ENCODE peak calls at places on chromosome 16, in five cellular contexts. W is HepG2, X is GM23248, F is neural progenitor cell, Y is fibroblast of lung. O is an unnamed sample.

GRCh38 chr16:1363501-1364041 is 11.8 kb downstream of the GNPTG start:
- DNase-seq in W (peak), X (peak), F (peak), Y (peak), O (no peak)

GRCh38 chr16:81846105-81846504 is 67.0 kb downstream of the PLCG2 start:
- DNase-seq in W (no peak), X (no peak), F (no peak), Y (no peak), O (no peak)

GRCh38 chr16:73058221-73058615 is 10.3 kb upstream of the ZFHX3 start:
- DNase-seq in W (no peak), X (peak), F (no peak), Y (peak), O (no peak)

GRCh38 chr16:53219795-53220194 is 165.0 kb downstream of the CHD9 start:
- DNase-seq in W (no peak), X (peak), F (no peak), Y (no peak), O (peak)

GRCh38 chr16:81521141-81521626 is 76.6 kb downstream of the CMIP start:
- DNase-seq in W (no peak), X (no peak), F (no peak), Y (no peak), O (no peak)

GRCh38 chr16:1917665-1918111 is 527 bp downstream of the HS3ST6 start:
- DNase-seq in W (no peak), X (no peak), F (peak), Y (no peak), O (no peak)

GRCh38 chr16:88618956-88619667 is 19.3 kb upstream of the IL17C start:
- DNase-seq in W (no peak), X (no peak), F (no peak), Y (no peak), O (no peak)

GRCh38 chr16:57651344-57652333 is 16.5 kb upstream of the ADGRG3 start:
- DNase-seq in W (no peak), X (no peak), F (no peak), Y (no peak), O (no peak)

GRCh38 chr16:89303604-89304003 is 86.1 kb downstream of the ZNF778 start:
- DNase-seq in W (no peak), X (no peak), F (no peak), Y (no peak), O (no peak)

GRCh38 chr16:88718178-88718577 is 11.9 kb downstream of the CTU2 start:
- DNase-seq in W (no peak), X (no peak), F (no peak), Y (no peak), O (no peak)

GRCh38 chr16:78611318-78611717 is 511.9 kb downstream of the WWOX start:
- DNase-seq in W (no peak), X (no peak), F (no peak), Y (no peak), O (no peak)

DNA sequence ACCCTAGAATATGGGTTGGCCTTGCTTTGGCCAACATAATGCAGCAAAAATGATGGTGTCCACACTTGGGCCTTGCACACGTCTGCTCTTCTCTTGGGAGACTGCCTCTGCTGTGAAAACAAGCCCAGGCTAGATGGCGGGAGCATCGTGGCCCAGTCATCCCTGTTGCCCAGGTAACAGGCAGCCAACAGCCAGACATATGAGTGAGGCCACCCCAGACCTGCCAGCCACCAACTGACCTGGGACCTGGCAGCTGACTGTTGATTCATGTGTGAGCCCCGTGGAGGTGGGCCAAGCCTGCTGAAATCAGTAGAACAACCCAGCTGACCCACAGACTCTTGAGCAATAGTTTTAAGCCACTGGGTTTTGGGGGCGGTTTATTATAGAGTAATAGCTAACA is 39.4 kb upstream of the CDH3 start:
- DNase-seq in W (no peak), X (peak), F (no peak), Y (peak), O (no peak)
- TF ChIP-seq EZH2 in W (no peak), X (no peak), F (no peak), Y (no peak), O (no peak)

DNA sequence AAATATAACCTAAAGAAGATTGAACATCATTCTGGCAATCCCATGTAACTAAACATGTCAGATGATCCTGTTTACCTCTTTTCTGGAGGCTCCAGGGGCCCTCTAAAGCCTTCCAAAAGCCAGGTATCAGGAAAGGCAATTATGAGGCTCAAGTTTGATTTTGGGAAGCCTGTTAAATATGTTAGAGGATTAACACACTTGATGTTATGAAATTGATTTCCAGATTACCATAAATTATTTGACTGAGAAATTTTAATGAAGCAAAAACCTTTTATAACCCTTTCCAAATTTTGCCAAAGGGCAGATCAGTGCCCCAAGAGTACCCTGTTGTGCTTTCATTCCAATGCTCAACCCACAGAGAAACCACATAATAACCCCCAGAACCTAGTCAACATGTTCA is 29.3 kb downstream of the PHKB start:
- DNase-seq in W (no peak), X (no peak), F (no peak), Y (no peak), O (no peak)
- H3K27ac ChIP-seq in W (no peak), X (no peak), F (no peak), Y (no peak), O (no peak)

DNA sequence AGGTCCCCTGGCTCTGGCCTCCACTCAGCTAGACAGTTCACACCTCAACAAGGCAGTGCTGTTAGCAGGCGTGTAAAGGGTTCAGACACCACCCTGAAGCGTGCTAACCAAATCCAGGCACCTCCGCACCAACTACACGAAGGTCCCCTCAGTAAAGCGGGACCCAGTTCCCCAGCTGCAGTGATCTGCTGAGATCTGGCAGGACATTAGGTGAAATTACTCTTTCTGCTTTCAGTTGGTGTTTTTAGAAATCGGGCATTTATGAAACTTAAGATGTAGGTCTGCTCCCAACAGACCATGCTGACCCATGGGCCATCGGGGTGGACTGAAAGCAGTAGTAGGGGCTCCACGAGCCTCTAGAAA is 27.1 kb downstream of the FBXO31 start:
- DNase-seq in W (no peak), X (no peak), F (no peak), Y (no peak), O (no peak)
- H3K9ac ChIP-seq in W (peak), X (no peak), F (no peak), Y (no peak), O (no peak)

GRCh38 chr16:55660026-55660425 is 4.2 kb downstream of the SLC6A2 start:
- DNase-seq in W (no peak), X (no peak), F (no peak), Y (no peak), O (no peak)

GRCh38 chr16:55655381-55655708 is 443 bp upstream of the SLC6A2 start:
- DNase-seq in W (no peak), X (no peak), F (no peak), Y (no peak), O (no peak)

GRCh38 chr16:55657616-55658015 is 1.8 kb downstream of the SLC6A2 start:
- DNase-seq in W (no peak), X (no peak), F (no peak), Y (no peak), O (no peak)

GRCh38 chr16:55655709-55656694 is at the start of gene SLC6A2:
- DNase-seq in W (no peak), X (peak), F (peak), Y (no peak), O (no peak)

GRCh38 chr16:55656695-55657092 is 906 bp downstream of the SLC6A2 start:
- DNase-seq in W (no peak), X (no peak), F (no peak), Y (no peak), O (no peak)
- TF ChIP-seq EZH2 in W (no peak), X (no peak), F (peak), Y (no peak), O (no peak)